ENCODE peak calls at places on chromosome 5, in seven cellular contexts. I, F, L, K, J, A and U are unnamed samples.

GRCh38 chr5:1723476-1723875 is 76.2 kb downstream of the MRPL36 start:
- DNase-seq in F (no peak), K (no peak), J (no peak), L (no peak), I (no peak), A (no peak), U (no peak)

GRCh38 chr5:116424258-116424615 is 150.4 kb downstream of the SEMA6A start:
- DNase-seq in L (no peak), J (no peak), K (no peak), I (no peak), A (no peak), F (no peak), U (no peak)

GRCh38 chr5:179301376-179301775 is 43.9 kb downstream of the ADAMTS2 start:
- DNase-seq in L (no peak), I (no peak), A (no peak), K (no peak), F (no peak), J (no peak), U (no peak)

GRCh38 chr5:97844797-97845196 is 661.8 kb upstream of the RIOK2 start:
- DNase-seq in F (no peak), L (no peak), A (no peak), I (no peak), K (no peak), J (no peak), U (no peak)

GRCh38 chr5:130335116-130335515 is 430.9 kb downstream of the CHSY3 start:
- DNase-seq in K (peak; percentile 7), I (no peak), L (peak; percentile 49), A (no peak), F (peak; percentile 40), J (no peak), U (no peak)

GRCh38 chr5:22372376-22372775 is 480.8 kb downstream of the CDH12 start:
- DNase-seq in A (no peak), F (no peak), K (no peak), J (peak; percentile 0), I (no peak), L (peak; percentile 52), U (no peak)

GRCh38 chr5:81631124-81631523 is 119.8 kb downstream of the SSBP2 start:
- DNase-seq in J (no peak), K (no peak), L (peak; percentile 6), F (no peak), A (no peak), I (no peak), U (no peak)

GRCh38 chr5:75460947-75461346 is 50.5 kb downstream of the CERT1 start:
- DNase-seq in L (no peak), K (no peak), I (no peak), A (peak; percentile 28), F (no peak), J (no peak), U (no peak)

GRCh38 chr5:128539038-128539429 is 989 bp upstream of the FBN2 start:
- DNase-seq in J (peak; percentile 22), A (no peak), F (peak; percentile 25), I (peak; percentile 16), K (peak; percentile 16), L (peak; percentile 22), U (no peak)

GRCh38 chr5:115494570-115495289 is 49.8 kb downstream of the FEM1C start:
- DNase-seq in J (peak; percentile 22), K (peak; percentile 6), I (no peak), L (peak; percentile 69), A (no peak), F (peak; percentile 40), U (no peak)

DNA sequence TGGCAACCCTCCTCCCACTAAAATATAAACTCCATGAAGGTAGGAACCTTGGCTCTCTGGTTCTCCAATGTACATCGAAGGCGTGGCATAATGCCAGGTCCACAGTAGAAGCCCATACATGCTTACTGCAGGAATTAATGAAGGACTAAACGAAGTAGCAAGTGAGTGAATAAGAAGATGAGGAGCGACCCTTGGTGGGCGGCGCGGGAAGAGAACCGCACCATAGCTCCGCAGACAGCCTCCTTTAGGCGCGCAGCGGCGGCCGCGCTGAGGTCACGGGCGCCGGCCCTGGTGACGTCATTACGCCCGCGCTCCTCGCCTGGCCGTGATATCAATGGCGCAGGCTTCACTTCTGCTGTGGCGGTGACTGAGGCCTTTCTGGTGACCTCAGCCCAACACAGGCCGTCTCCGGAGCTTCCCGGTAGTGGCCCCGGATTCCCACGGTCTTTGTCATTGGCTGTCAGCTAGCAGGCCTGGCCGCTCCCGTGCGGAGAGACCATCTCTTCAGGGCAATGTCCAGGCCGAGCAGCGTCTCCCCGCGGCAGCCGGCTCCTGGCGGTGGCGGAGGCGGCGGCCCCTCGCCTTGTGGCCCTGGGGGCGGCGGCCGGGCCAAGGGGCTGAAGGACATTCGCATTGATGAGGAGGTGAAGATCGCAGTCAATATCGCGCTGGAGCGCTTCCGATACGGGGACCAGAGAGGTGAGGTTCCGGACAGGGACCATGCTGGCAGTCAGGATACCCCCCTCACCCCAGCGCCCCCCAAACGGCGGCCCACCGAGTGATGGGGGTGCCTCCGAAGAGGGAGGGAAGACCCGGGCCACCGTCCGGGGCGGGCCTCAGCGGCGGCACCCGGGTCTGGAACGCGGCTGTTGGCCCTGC is at the start of gene YTHDC2:
- DNase-seq in I (peak; percentile 89), J (peak; percentile 84), L (peak; percentile 87), K (peak; percentile 77), A (peak; percentile 86), F (peak; percentile 87), U (peak; percentile 43)
- TF ChIP-seq CTCF in I (peak; percentile 35), J (peak; percentile 2), L (peak; percentile 37), K (peak; percentile 25), A (no peak), F (no peak), U (peak; percentile 19)

GRCh38 chr5:58403822-58404433 is 56.0 kb downstream of the PLK2 start:
- DNase-seq in K (no peak), I (no peak), A (no peak), J (no peak), F (no peak), L (no peak), U (no peak)

GRCh38 chr5:58400737-58401136 is 59.1 kb downstream of the PLK2 start:
- DNase-seq in I (no peak), J (no peak), A (no peak), L (no peak), F (no peak), K (no peak), U (no peak)

GRCh38 chr5:58404734-58405133 is 55.2 kb downstream of the PLK2 start:
- DNase-seq in A (no peak), K (peak; percentile 11), I (no peak), L (peak; percentile 5), J (no peak), F (no peak), U (no peak)

GRCh38 chr5:58399951-58400350 is 59.9 kb downstream of the PLK2 start:
- DNase-seq in K (no peak), L (no peak), I (no peak), F (no peak), A (no peak), J (no peak), U (no peak)

GRCh38 chr5:58401701-58402100 is 58.2 kb downstream of the PLK2 start:
- DNase-seq in I (no peak), L (no peak), J (no peak), K (no peak), F (no peak), A (no peak), U (no peak)
- H3K4me3 ChIP-seq in I (no peak overlapping the region), L (no peak overlapping the region), J (no peak overlapping the region), K (no peak overlapping the region), F (no peak overlapping the region), A (no peak overlapping the region), U (no peak overlapping the region)

GRCh38 chr5:76571595-76571994 is 51.6 kb downstream of the F2RL2 start:
- DNase-seq in K (no peak), F (no peak), A (no peak), J (no peak), L (no peak), I (no peak), U (no peak)
- TF ChIP-seq CTCF in K (peak; percentile 7), F (no peak), A (no peak), J (no peak), L (no peak), I (no peak), U (no peak)

GRCh38 chr5:80190960-80191359 is 64.9 kb downstream of the SERINC5 start:
- DNase-seq in F (no peak), I (no peak), L (no peak), K (no peak), A (no peak), J (no peak), U (no peak)

GRCh38 chr5:80189201-80189600 is 66.6 kb downstream of the SERINC5 start:
- DNase-seq in A (no peak), J (no peak), K (no peak), I (no peak), L (no peak), F (no peak), U (no peak)

GRCh38 chr5:80191397-80191796 is 64.5 kb downstream of the SERINC5 start:
- DNase-seq in K (no peak), F (no peak), J (no peak), I (no peak), L (no peak), A (no peak), U (no peak)

GRCh38 chr5:80187691-80188090 is 68.2 kb downstream of the SERINC5 start:
- DNase-seq in K (no peak), A (no peak), I (no peak), L (no peak), J (no peak), F (no peak), U (no peak)

DNA sequence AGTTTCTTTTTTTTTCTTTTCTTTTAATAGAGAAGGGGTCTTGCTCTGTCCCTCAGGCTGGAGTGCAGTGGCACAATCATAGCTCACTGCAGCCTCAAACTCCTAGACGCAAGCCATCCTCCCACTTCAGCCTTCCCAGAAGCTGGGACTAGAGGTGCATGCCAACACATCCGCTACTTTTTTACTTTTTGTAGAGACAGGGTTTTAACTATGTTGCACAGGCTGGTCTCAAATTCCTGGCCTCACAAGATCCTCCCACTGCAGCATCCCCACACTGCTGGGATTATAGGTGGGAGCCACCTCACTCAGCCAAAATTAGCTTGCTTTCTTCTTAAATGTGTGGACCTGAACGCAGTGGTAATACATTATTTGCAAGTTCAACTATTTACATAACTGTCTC is 66.1 kb downstream of the SERINC5 start:
- DNase-seq in F (no peak), K (no peak), A (no peak), I (no peak), J (no peak), L (no peak), U (no peak)
- H3K4me3 ChIP-seq in F (no peak overlapping the region), K (no peak overlapping the region), A (peak overlapping the region; percentile 12), I (no peak overlapping the region), J (no peak overlapping the region), L (no peak overlapping the region), U (no peak overlapping the region)